ENCODE peak calls at places on chromosome 4, in five cellular contexts. S is HEK293T, N is GM12878, M is HepG2, C is K562. V is an unnamed sample.

GRCh38 chr4:185811509-185812364 is at the start of gene SORBS2:
- DNase-seq in S (peak), N (peak), M (peak), C (no peak), V (peak)

GRCh38 chr4:156347412-156348075 is 393.9 kb upstream of the CTSO start:
- DNase-seq in S (no peak), N (no peak), M (no peak), C (no peak), V (no peak)

GRCh38 chr4:150769235-150769634 is 187.3 kb downstream of the MAB21L2 start:
- DNase-seq in S (no peak), N (no peak), M (peak), C (peak), V (no peak)

GRCh38 chr4:89838005-89838404 is 1.0 kb upstream of the SNCA start:
- DNase-seq in S (peak), N (no peak), M (no peak), C (peak), V (peak)

GRCh38 chr4:40264995-40265909 is 68.4 kb downstream of the RHOH start:
- DNase-seq in S (no peak), N (no peak), M (no peak), C (peak), V (peak)

GRCh38 chr4:8352368-8353157 is 83.0 kb downstream of the HTRA3 start:
- DNase-seq in S (no peak), N (no peak), M (no peak), C (no peak), V (no peak)

GRCh38 chr4:3252480-3252828 is 3.5 kb downstream of the MSANTD1 start:
- DNase-seq in S (no peak), N (no peak), M (no peak), C (no peak), V (no peak)

GRCh38 chr4:154622598-154622997 is 10.1 kb upstream of the FGG start:
- DNase-seq in S (peak), N (no peak), M (peak), C (peak), V (peak)

GRCh38 chr4:31408136-31408535 is 688.0 kb downstream of the PCDH7 start:
- DNase-seq in S (no peak), N (no peak), M (no peak), C (no peak), V (no peak)

GRCh38 chr4:41448935-41449334 is 89.0 kb upstream of the LIMCH1 start:
- DNase-seq in S (no peak), N (no peak), M (peak), C (no peak), V (no peak)

GRCh38 chr4:145130788-145131398 is 32.8 kb downstream of the ABCE1 start:
- DNase-seq in S (no peak), N (no peak), M (no peak), C (no peak), V (no peak)

GRCh38 chr4:168551945-168552695 is 55.3 kb downstream of the PALLD start:
- DNase-seq in S (no peak), N (no peak), M (peak), C (peak), V (no peak)

GRCh38 chr4:22474636-22475310 is 41.1 kb downstream of the ADGRA3 start:
- DNase-seq in S (no peak), N (no peak), M (peak), C (no peak), V (no peak)

GRCh38 chr4:40333921-40334352 is 1.2 kb upstream of the CHRNA9 start:
- DNase-seq in S (peak), N (no peak), M (no peak), C (no peak), V (peak)

GRCh38 chr4:71268156-71268555 is 70.7 kb upstream of the SLC4A4 start:
- DNase-seq in S (no peak), N (no peak), M (no peak), C (no peak), V (no peak)

GRCh38 chr4:57305836-57306235 is 195.7 kb upstream of the IGFBP7 start:
- DNase-seq in S (no peak), N (no peak), M (no peak), C (no peak), V (no peak)

GRCh38 chr4:182678590-182678989 is 238.6 kb downstream of the DCTD start:
- DNase-seq in S (no peak), N (no peak), M (no peak), C (no peak), V (no peak)

GRCh38 chr4:103201724-103202123 is 3.6 kb upstream of the CENPE start:
- DNase-seq in S (no peak), N (no peak), M (peak), C (no peak), V (no peak)

GRCh38 chr4:159460408-159460807 is 357.5 kb downstream of the RAPGEF2 start:
- DNase-seq in S (no peak), N (no peak), M (no peak), C (no peak), V (no peak)

GRCh38 chr4:159451006-159451405 is 348.1 kb downstream of the RAPGEF2 start:
- DNase-seq in S (no peak), N (no peak), M (no peak), C (no peak), V (no peak)

GRCh38 chr4:159455675-159456235 is 352.9 kb downstream of the RAPGEF2 start:
- DNase-seq in S (peak), N (no peak), M (peak), C (peak), V (peak)
- TF ChIP-seq FOXM1 in S (no peak), N (no peak), M (no peak), C (no peak), V (no peak)

GRCh38 chr4:98565646-98566403 is 92.6 kb downstream of the TSPAN5 start:
- DNase-seq in S (no peak), N (no peak), M (no peak), C (no peak), V (no peak)

GRCh38 chr4:98567611-98568010 is 90.8 kb downstream of the TSPAN5 start:
- DNase-seq in S (no peak), N (no peak), M (no peak), C (no peak), V (no peak)

GRCh38 chr4:98568896-98569663 is 89.3 kb downstream of the TSPAN5 start:
- DNase-seq in S (no peak), N (no peak), M (no peak), C (no peak), V (no peak)

GRCh38 chr4:98566491-98567008 is 91.9 kb downstream of the TSPAN5 start:
- DNase-seq in S (no peak), N (no peak), M (no peak), C (no peak), V (no peak)

DNA sequence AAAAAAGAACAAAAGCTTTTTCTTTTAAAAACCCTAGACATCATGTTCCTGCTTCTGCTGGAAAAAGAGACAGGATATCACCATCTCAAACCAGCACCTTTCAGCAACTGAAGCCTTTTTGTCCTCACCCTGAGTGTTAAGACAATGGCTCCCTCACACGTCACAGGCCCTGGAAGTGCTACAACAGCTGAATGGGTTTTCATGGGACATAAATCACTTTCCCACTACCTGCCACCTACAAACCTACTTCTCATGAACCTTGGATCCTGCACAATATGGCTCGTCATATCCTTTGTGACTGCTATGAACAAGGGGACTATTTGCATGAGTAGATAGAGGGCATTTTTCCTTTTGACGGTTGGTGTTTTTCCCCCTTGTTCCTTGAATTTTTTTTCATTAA is 93.6 kb downstream of the TSPAN5 start:
- DNase-seq in S (no peak), N (no peak), M (no peak), C (no peak), V (no peak)
- TF ChIP-seq FOXM1 in S (no peak), N (no peak), M (no peak), C (no peak), V (no peak)

GRCh38 chr4:85860066-85860465 is 385.1 kb downstream of the ARHGAP24 start:
- DNase-seq in S (no peak), N (no peak), M (no peak), C (no peak), V (no peak)
- TF ChIP-seq FOXM1 in S (no peak), N (no peak), M (no peak), C (no peak), V (no peak)

DNA sequence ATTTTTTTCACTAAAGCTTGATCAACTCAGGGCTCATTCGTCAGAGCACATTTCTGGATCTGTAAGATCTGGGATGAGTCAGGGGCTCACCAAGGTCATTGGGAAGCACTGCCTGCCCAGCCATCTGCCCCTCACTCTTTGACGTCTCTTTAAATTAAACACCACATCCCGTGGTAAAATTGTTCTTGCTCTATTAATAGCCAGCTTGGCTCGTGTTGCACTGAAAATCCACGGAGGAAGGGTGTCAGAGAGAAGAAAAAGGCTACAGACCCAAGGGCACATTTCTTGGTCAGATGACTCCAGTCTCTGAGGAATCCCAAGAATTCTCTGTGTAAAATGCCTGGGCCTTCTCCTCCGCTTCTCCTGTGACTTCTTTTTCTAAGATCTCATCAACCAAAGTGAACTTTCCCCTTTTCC is 45.7 kb upstream of the GATB start:
- DNase-seq in S (no peak), N (no peak), M (no peak), C (no peak), V (no peak)
- TF ChIP-seq FOXM1 in S (no peak), N (no peak), M (no peak), C (no peak), V (no peak)

GRCh38 chr4:173061160-173061559 is 107.5 kb upstream of the GALNT7 start:
- DNase-seq in S (no peak), N (no peak), M (no peak), C (no peak), V (no peak)

GRCh38 chr4:173057442-173057841 is 111.2 kb upstream of the GALNT7 start:
- DNase-seq in S (no peak), N (no peak), M (no peak), C (no peak), V (no peak)

GRCh38 chr4:173056708-173057107 is 111.9 kb upstream of the GALNT7 start:
- DNase-seq in S (no peak), N (no peak), M (no peak), C (no peak), V (no peak)

GRCh38 chr4:173056271-173056670 is 112.3 kb upstream of the GALNT7 start:
- DNase-seq in S (no peak), N (no peak), M (no peak), C (no peak), V (no peak)

DNA sequence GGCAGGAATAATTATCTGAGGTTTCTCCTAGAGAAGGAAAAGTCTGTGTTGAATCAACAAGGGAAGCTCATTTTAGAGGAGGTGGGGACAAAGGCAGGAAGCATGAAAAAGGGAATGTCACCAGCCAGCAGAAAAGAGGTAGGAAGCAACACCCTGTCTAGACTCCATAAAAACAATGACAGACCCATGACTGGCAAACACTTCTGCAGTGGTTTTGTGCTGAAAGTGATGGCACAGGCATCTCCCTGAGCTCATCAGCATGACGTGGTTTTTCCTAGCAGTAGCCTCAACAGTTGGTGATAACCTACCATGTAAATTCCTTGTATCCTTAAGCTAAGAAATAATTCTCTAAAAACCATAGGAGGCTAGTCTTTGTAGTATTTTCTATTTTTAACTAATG is 110.7 kb upstream of the GALNT7 start:
- DNase-seq in S (no peak), N (no peak), M (no peak), C (no peak), V (no peak)
- TF ChIP-seq FOXM1 in S (no peak), N (no peak), M (no peak), C (no peak), V (no peak)

DNA sequence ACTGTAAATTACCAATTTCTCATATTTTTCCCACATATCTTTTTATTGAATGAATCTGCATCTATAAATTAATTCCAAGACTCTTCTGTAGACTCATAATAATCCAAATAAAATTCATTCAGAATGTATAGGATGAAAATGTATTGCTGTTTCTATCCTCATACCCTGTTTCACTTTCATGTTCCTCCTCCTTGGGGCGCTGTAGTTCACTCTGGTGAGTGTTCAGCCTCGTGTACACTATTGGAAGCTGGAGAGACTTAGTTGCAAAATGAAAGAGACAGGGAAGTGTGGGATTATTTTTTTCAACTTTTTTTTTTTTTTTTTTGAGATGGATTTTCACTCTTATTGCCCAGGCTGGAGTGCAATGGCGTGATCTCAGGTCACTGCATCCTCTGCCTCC is 296.1 kb downstream of the TLL1 start:
- DNase-seq in S (peak), N (no peak), M (peak), C (no peak), V (no peak)
- TF ChIP-seq FOXM1 in S (no peak), N (no peak), M (no peak), C (no peak), V (no peak)

GRCh38 chr4:175441256-175441655 is 370.8 kb downstream of the GPM6A start:
- DNase-seq in S (no peak), N (no peak), M (no peak), C (no peak), V (no peak)

GRCh38 chr4:175431635-175432034 is 380.4 kb downstream of the GPM6A start:
- DNase-seq in S (no peak), N (no peak), M (no peak), C (no peak), V (peak)

GRCh38 chr4:175440776-175441175 is 371.3 kb downstream of the GPM6A start:
- DNase-seq in S (no peak), N (no peak), M (no peak), C (no peak), V (no peak)

DNA sequence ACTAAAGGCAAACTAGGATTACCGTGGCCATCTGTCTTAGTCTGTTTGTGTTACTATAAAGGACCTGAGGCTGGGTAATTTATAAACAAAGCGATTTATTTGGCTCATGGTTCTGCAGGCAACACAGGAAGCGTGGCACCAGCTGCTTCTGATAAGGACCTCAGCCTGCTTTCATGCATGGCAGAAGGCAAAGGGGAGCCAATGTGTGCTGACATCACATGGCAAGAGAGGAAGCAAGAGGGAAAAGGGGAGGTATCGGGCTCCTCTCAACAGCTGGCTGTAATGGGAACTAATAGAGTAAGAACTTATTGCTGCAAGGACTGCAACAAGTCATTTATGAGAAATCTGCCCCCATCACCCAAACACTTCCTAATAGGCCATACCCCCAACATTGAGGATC is 376.6 kb downstream of the GPM6A start:
- DNase-seq in S (no peak), N (no peak), M (no peak), C (no peak), V (peak)
- TF ChIP-seq FOXM1 in S (no peak), N (no peak), M (no peak), C (no peak), V (no peak)

DNA sequence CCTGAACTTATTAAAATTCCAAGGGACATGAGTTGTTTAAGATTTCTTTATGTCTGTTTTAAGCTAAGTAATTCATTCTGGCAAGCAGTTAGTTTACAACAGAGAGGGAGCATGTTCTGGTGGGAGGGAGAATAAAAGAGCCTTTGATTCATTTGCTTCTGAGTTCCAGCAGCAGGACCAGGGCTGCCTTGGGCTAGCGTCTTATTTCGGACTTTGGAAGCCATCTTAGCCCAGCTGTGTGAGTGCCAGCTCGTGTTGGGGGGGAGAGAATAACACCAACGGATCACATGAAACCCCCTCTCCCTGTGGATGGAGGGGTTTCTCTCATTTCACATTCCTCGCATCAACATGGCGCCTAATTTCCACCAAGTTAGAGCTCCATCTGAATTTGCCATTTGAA is 7.3 kb downstream of the GAB1 start:
- DNase-seq in S (no peak), N (no peak), M (no peak), C (no peak), V (no peak)
- TF ChIP-seq FOXM1 in S (no peak), N (no peak), M (no peak), C (no peak), V (no peak)

GRCh38 chr4:121199742-121200561 is 35.8 kb upstream of the TNIP3 start:
- DNase-seq in S (no peak), N (peak), M (no peak), C (no peak), V (no peak)
- TF ChIP-seq FOXM1 in S (no peak), N (peak), M (no peak), C (no peak), V (no peak)